ENCODE peak calls at places on chromosomes 16 and 17, in six cellular contexts. M is neuronal stem cell, B is IMR-90, U is fibroblast of lung, H is H9, F is GM23338. E is an unnamed sample.

GRCh38 chr16:1907226-1907849 is 10.9 kb downstream of the HS3ST6 start:
- DNase-seq in B (no peak), F (no peak), H (peak; percentile 27), M (no peak), U (no peak), E (peak; percentile 2)

GRCh38 chr17:40510328-40510648 is 8.9 kb upstream of the TNS4 start:
- DNase-seq in M (no peak), B (peak; percentile 68), U (no peak), H (no peak), F (no peak), E (no peak)

GRCh38 chr16:85878407-85878806 is 20.6 kb upstream of the IRF8 start:
- DNase-seq in B (no peak), F (no peak), U (no peak), H (peak; percentile 2), M (no peak), E (no peak)

GRCh38 chr17:14813649-14814048 is 451.5 kb downstream of the PMP22 start:
- DNase-seq in U (no peak), B (no peak), M (no peak), F (peak; percentile 95), H (peak; percentile 92), E (peak; percentile 71)

GRCh38 chr17:79981090-79981489 is 54.6 kb downstream of the TBC1D16 start:
- DNase-seq in U (no peak), H (peak; percentile 20), M (no peak), F (no peak), B (no peak), E (peak; percentile 59)

GRCh38 chr17:77428020-77428781 is 287.4 kb downstream of the SEC14L1 start:
- DNase-seq in U (no peak), B (no peak), F (no peak), M (no peak), H (no peak), E (no peak)

GRCh38 chr17:29176500-29177351 is 3.5 kb downstream of the MYO18A start:
- DNase-seq in H (peak; percentile 88), M (peak; percentile 41), B (peak; percentile 43), U (peak; percentile 29), F (peak; percentile 80), E (peak; percentile 74)

GRCh38 chr17:7932483-7932891 is 481 bp downstream of the CNTROB start:
- DNase-seq in U (peak; percentile 24), B (peak; percentile 21), H (peak; percentile 61), F (peak; percentile 65), M (no peak), E (peak; percentile 59)

GRCh38 chr17:77453613-77454559 is 313.1 kb downstream of the SEC14L1 start:
- DNase-seq in B (no peak), M (no peak), H (no peak), U (no peak), F (no peak), E (no peak)

GRCh38 chr16:3020247-3020603 is at the start of gene TNFRSF12A:
- DNase-seq in F (peak; percentile 92), B (peak; percentile 68), H (peak; percentile 83), M (peak; percentile 84), U (peak; percentile 56), E (peak; percentile 93)

GRCh38 chr16:77584205-77584859 is 138.0 kb upstream of the NUDT7 start:
- DNase-seq in F (peak; percentile 78), M (peak; percentile 59), U (peak; percentile 83), B (peak; percentile 63), H (peak; percentile 42), E (peak; percentile 70)

GRCh38 chr16:1575578-1575977 is 36.3 kb downstream of the IFT140 start:
- DNase-seq in H (no peak), U (no peak), F (no peak), M (no peak), B (no peak), E (no peak)

GRCh38 chr17:82103588-82104451 is 5.8 kb upstream of the FASN start:
- DNase-seq in B (no peak), F (peak; percentile 76), H (peak; percentile 83), M (peak; percentile 83), U (peak; percentile 29), E (peak; percentile 90)

GRCh38 chr17:67813803-67814180 is 11.5 kb upstream of the BPTF start:
- DNase-seq in M (no peak), H (no peak), F (no peak), B (no peak), U (no peak), E (no peak)

GRCh38 chr17:41498276-41498675 is 7.1 kb downstream of the KRT13 start:
- DNase-seq in M (no peak), U (no peak), B (no peak), F (no peak), H (no peak), E (no peak)

GRCh38 chr16:24986512-24987303 is 28.5 kb downstream of the ARHGAP17 start:
- DNase-seq in M (no peak), B (peak; percentile 88), U (peak; percentile 94), H (no peak), F (no peak), E (no peak)

GRCh38 chr17:60947100-60947499 is 269.4 kb downstream of the BCAS3 start:
- DNase-seq in M (no peak), U (peak; percentile 60), H (no peak), B (peak; percentile 86), F (no peak), E (no peak)

GRCh38 chr17:77615672-77616242 is 342.7 kb upstream of the TNRC6C start:
- DNase-seq in M (no peak), B (no peak), F (no peak), U (no peak), H (no peak), E (no peak)

GRCh38 chr17:75908201-75908600 is 3.5 kb upstream of the MRPL38 start:
- DNase-seq in H (no peak), U (no peak), B (no peak), F (no peak), M (no peak), E (no peak)

GRCh38 chr16:2500634-2500936 is 13.2 kb upstream of the ATP6V0C start:
- DNase-seq in M (no peak), F (peak; percentile 48), U (no peak), H (peak; percentile 67), B (no peak), E (peak; percentile 29)

GRCh38 chr16:83995756-83996155 is 27.7 kb downstream of the NECAB2 start:
- DNase-seq in U (peak; percentile 8), B (peak; percentile 10), F (peak; percentile 88), M (peak; percentile 78), H (peak; percentile 74), E (peak; percentile 90)

GRCh38 chr16:30458561-30459394 is 13.1 kb upstream of the SEPHS2 start:
- DNase-seq in F (no peak), U (no peak), H (no peak), M (no peak), B (no peak), E (no peak)

GRCh38 chr17:12040478-12040877 is 19.8 kb downstream of the MAP2K4 start:
- DNase-seq in H (no peak), B (peak; percentile 23), F (no peak), M (no peak), U (no peak), E (no peak)

GRCh38 chr16:75263963-75264445 is 12.6 kb upstream of the BCAR1 start:
- DNase-seq in F (no peak), M (no peak), B (no peak), H (no peak), U (no peak), E (no peak)

GRCh38 chr17:1951920-1952319 is 73.2 kb downstream of the RTN4RL1 start:
- DNase-seq in U (no peak), H (peak; percentile 39), F (no peak), M (no peak), B (no peak), E (no peak)

GRCh38 chr16:59045496-59045895 is 311.4 kb upstream of the GOT2 start:
- DNase-seq in H (no peak), M (no peak), B (peak; percentile 20), U (no peak), F (no peak), E (no peak)

GRCh38 chr16:59048876-59049275 is 314.8 kb upstream of the GOT2 start:
- DNase-seq in U (no peak), F (no peak), M (no peak), B (no peak), H (no peak), E (no peak)

GRCh38 chr16:59047114-59047513 is 313.0 kb upstream of the GOT2 start:
- DNase-seq in H (no peak), F (peak; percentile 68), U (no peak), B (no peak), M (no peak), E (peak; percentile 11)

GRCh38 chr16:59044616-59045015 is 310.5 kb upstream of the GOT2 start:
- DNase-seq in B (no peak), M (no peak), H (no peak), U (no peak), F (no peak), E (no peak)

GRCh38 chr16:59046335-59046734 is 312.2 kb upstream of the GOT2 start:
- DNase-seq in M (no peak), B (peak; percentile 69), U (peak; percentile 6), F (no peak), H (no peak), E (no peak)
- H3K27me3 ChIP-seq in M (no peaks in the 10 kb centered on the region), B (no peaks in the 10 kb centered on the region), U (no peaks in the 10 kb centered on the region), F (no peaks in the 10 kb centered on the region), H (no peaks in the 10 kb centered on the region), E (no peaks in the 10 kb centered on the region)

GRCh38 chr17:44781553-44782348 is 23.0 kb downstream of the ADAM11 start:
- DNase-seq in H (peak; percentile 69), M (no peak), F (peak; percentile 54), U (no peak), B (no peak), E (peak; percentile 53)
- H3K4me2 ChIP-seq in H (no peak overlapping the region), M (no peak overlapping the region), F (peak overlapping the region; percentile 63), U (no peak overlapping the region), B (no peak overlapping the region), E (peak overlapping the region; percentile 61)

GRCh38 chr16:77273-77806 is 685 bp upstream of the MPG start:
- DNase-seq in M (no peak), H (peak; percentile 71), B (peak; percentile 61), F (peak; percentile 80), U (peak; percentile 73), E (peak; percentile 77)
- H2AFZ ChIP-seq in M (peak overlapping the region; percentile 95), H (no peak overlapping the region), B (peak overlapping the region; percentile 82), F (peak overlapping the region; percentile 28), U (no peak overlapping the region), E (peak overlapping the region; percentile 73)

GRCh38 chr17:36661047-36661666 is 59.8 kb downstream of the MRM1 start:
- DNase-seq in U (no peak), M (no peak), F (no peak), H (no peak), B (no peak), E (no peak)

GRCh38 chr17:36657390-36657762 is 56.0 kb downstream of the MRM1 start:
- DNase-seq in U (no peak), B (no peak), F (peak; percentile 64), H (no peak), M (no peak), E (no peak)

GRCh38 chr17:36657763-36658490 is 56.5 kb downstream of the MRM1 start:
- DNase-seq in H (peak; percentile 76), F (peak; percentile 86), U (no peak), B (no peak), M (no peak), E (peak; percentile 76)

GRCh38 chr17:36665417-36665816 is 64.0 kb downstream of the MRM1 start:
- DNase-seq in U (no peak), H (no peak), B (no peak), M (no peak), F (no peak), E (no peak)

DNA sequence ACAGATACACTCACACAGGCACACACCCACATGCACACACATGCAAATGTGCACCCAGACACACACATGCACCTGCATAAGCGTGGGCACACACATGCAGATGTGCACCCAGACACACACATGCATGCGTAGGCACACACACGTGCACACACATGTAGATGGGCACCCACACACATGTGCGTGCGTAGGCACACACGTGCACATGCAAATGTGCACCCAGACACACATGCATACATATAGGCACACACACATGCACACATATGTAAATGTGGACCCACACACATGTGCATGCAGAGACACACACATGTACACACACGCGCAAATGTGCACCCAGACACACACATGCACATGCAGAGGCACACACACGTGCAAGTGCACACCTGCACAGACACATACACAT is 60.3 kb downstream of the MRM1 start:
- DNase-seq in M (no peak), F (no peak), B (no peak), U (no peak), H (no peak), E (no peak)
- H3K27me3 ChIP-seq in M (peaks cover 56% of the 10 kb centered on the region), F (peaks cover 4% of the 10 kb centered on the region), B (peaks cover 62% of the 10 kb centered on the region), U (peaks cover 36% of the 10 kb centered on the region), H (no peaks in the 10 kb centered on the region), E (peaks cover 20% of the 10 kb centered on the region)

E was measured in neural progenitor cell.